ENCODE peak calls at places on chromosomes 7 and 10, in six cellular contexts. V is 8988T; C is pulmonary artery endothelial cell; U is psoas muscle; W is stimulated activated CD4-positive, alpha-beta T cell treated with anti-CD3 and anti-CD28 coated beads, Interleukin-4, amount 100 ng/mL, for 24 hours; Q is RWPE1. X is an unnamed sample.

GRCh38 chr7:11648980-11649379 is 183.0 kb downstream of the THSD7A start:
- DNase-seq in W (no peak), V (no peak), Q (no peak), C (peak), U (no peak), X (no peak)

GRCh38 chr10:34235164-34235832 is 579.8 kb downstream of the PARD3 start:
- DNase-seq in V (no peak), W (no peak), Q (peak), C (no peak), U (no peak), X (no peak)

GRCh38 chr10:129951251-129951808 is 12.7 kb downstream of the EBF3 start:
- DNase-seq in U (no peak), W (no peak), C (no peak), V (no peak), Q (no peak), X (no peak)

GRCh38 chr7:155868955-155869783 is 56.9 kb upstream of the SHH start:
- DNase-seq in W (no peak), V (no peak), C (no peak), Q (no peak), U (no peak), X (no peak)

GRCh38 chr7:82567356-82567755 is 123.8 kb upstream of the CACNA2D1 start:
- DNase-seq in C (no peak), U (no peak), Q (no peak), W (no peak), V (no peak), X (no peak)

GRCh38 chr7:100895701-100895955 is at the start of gene ACHE:
- DNase-seq in V (peak), C (no peak), W (no peak), Q (no peak), U (no peak), X (no peak)

GRCh38 chr7:48781783-48782182 is 142.6 kb upstream of the CDC14C start:
- DNase-seq in U (no peak), V (no peak), Q (peak), C (no peak), W (no peak), X (no peak)

GRCh38 chr7:77542399-77542798 is 5.3 kb downstream of the PTPN12 start:
- DNase-seq in U (no peak), W (no peak), C (no peak), V (no peak), Q (peak), X (no peak)

GRCh38 chr7:128790297-128791037 is 1.3 kb upstream of the CCDC136 start:
- DNase-seq in V (no peak), U (no peak), Q (no peak), C (no peak), W (no peak), X (no peak)

GRCh38 chr7:142711722-142712616 is 37.3 kb upstream of the PRSS1 start:
- DNase-seq in V (no peak), C (no peak), W (peak), Q (peak), U (no peak), X (no peak)

GRCh38 chr10:119283818-119284217 is 76.4 kb downstream of the GRK5 start:
- DNase-seq in C (no peak), U (no peak), Q (no peak), V (no peak), W (no peak), X (no peak)

GRCh38 chr7:77459311-77459726 is 43.2 kb upstream of the GSAP start:
- DNase-seq in W (no peak), U (no peak), V (no peak), C (no peak), Q (no peak), X (no peak)

GRCh38 chr10:32985341-32985764 is 27.3 kb upstream of the ITGB1 start:
- DNase-seq in C (no peak), Q (no peak), U (no peak), V (no peak), W (no peak), X (no peak)

GRCh38 chr10:24849051-24849450 is 103.4 kb downstream of the PRTFDC1 start:
- DNase-seq in Q (no peak), U (no peak), V (no peak), W (no peak), C (no peak), X (peak)

GRCh38 chr7:112112822-112113255 is 93.4 kb downstream of the DOCK4 start:
- DNase-seq in U (no peak), W (no peak), V (no peak), Q (peak), C (peak), X (no peak)

GRCh38 chr7:28136420-28136819 is 44.2 kb downstream of the JAZF1 start:
- DNase-seq in Q (no peak), U (no peak), W (no peak), C (no peak), V (no peak), X (no peak)

GRCh38 chr10:1358860-1359598 is 302.8 kb downstream of the WDR37 start:
- DNase-seq in W (peak), Q (no peak), V (no peak), U (no peak), C (no peak), X (no peak)

X was measured in mucosa of descending colon.